ENCODE peak calls at places on chromosome 22, in seven cellular contexts. Z is ovary, B is suprapubic skin, Q is neuronal stem cell, R is heart left ventricle, V is tibial artery, L is aorta. U is an unnamed sample. For H3K4me1 and H3K9me3, the result is how much of the 10 kb centered on the place peaks cover.

GRCh38 chr22:45511847-45512261 is 9.2 kb downstream of the FBLN1 start:
- DNase-seq in V (peak), R (peak), B (no peak), Z (peak), Q (no peak), L (peak), U (peak)

GRCh38 chr22:18055619-18056160 is 22.1 kb upstream of the PEX26 start:
- DNase-seq in R (no peak), V (no peak), Z (no peak), Q (no peak), B (no peak), L (no peak), U (no peak)

GRCh38 chr22:22772396-22772795 is 115.2 kb upstream of the IGLL5 start:
- DNase-seq in V (peak), R (no peak), Z (no peak), L (no peak), B (no peak), Q (no peak), U (no peak)

GRCh38 chr22:39474351-39474991 is 17.7 kb downstream of the MGAT3 start:
- DNase-seq in B (no peak), Q (no peak), Z (no peak), V (no peak), L (no peak), R (no peak), U (no peak)

GRCh38 chr22:29224121-29224858 is 18.6 kb downstream of the EMID1 start:
- DNase-seq in V (no peak), B (no peak), Q (no peak), R (no peak), L (no peak), Z (no peak), U (peak)

GRCh38 chr22:29641052-29641780 is 37.8 kb downstream of the NF2 start:
- DNase-seq in B (no peak), R (no peak), Z (no peak), V (no peak), Q (no peak), L (no peak), U (no peak)

GRCh38 chr22:46286941-46287872 is 9.5 kb upstream of the GTSE1 start:
- DNase-seq in L (peak), V (peak), Z (no peak), Q (no peak), R (no peak), B (no peak), U (peak)

GRCh38 chr22:17939011-17939410 is 85.3 kb downstream of the MICAL3 start:
- DNase-seq in R (no peak), V (no peak), L (no peak), Q (no peak), B (peak), Z (no peak), U (no peak)

GRCh38 chr22:38258895-38259294 is 13.9 kb downstream of the TMEM184B start:
- DNase-seq in R (peak), Z (peak), V (peak), Q (no peak), L (peak), B (no peak), U (peak)

GRCh38 chr22:45917700-45918454 is 59.1 kb downstream of the WNT7B start:
- DNase-seq in B (no peak), Z (no peak), Q (no peak), R (no peak), V (no peak), L (no peak), U (no peak)

GRCh38 chr22:22816171-22816514 is 71.5 kb upstream of the IGLL5 start:
- DNase-seq in Q (no peak), B (no peak), V (no peak), L (no peak), Z (no peak), R (no peak), U (no peak)

GRCh38 chr22:37742374-37743092 is 45.7 kb downstream of the TRIOBP start:
- DNase-seq in Q (no peak), R (no peak), B (no peak), L (no peak), Z (peak), V (no peak), U (peak)

GRCh38 chr22:24144471-24145115 is 36.7 kb upstream of the SUSD2 start:
- DNase-seq in Q (no peak), L (no peak), V (no peak), Z (no peak), B (no peak), R (no peak), U (peak)

GRCh38 chr22:31148516-31148915 is 8.2 kb upstream of the PLA2G3 start:
- DNase-seq in L (peak), Q (no peak), Z (no peak), B (no peak), R (peak), V (peak), U (peak)

GRCh38 chr22:49263101-49263500 is 564.6 kb downstream of the BRD1 start:
- DNase-seq in Z (no peak), V (peak), Q (no peak), B (peak), L (peak), R (no peak), U (no peak)

GRCh38 chr22:39818050-39818449 is 75.5 kb downstream of the ENTHD1 start:
- DNase-seq in B (no peak), L (no peak), R (no peak), Z (no peak), Q (no peak), V (no peak), U (no peak)

GRCh38 chr22:27311666-27312566 is 489.6 kb downstream of the MN1 start:
- DNase-seq in R (no peak), Q (no peak), B (no peak), L (no peak), V (no peak), Z (no peak), U (no peak)

GRCh38 chr22:41425704-41426365 is 20.8 kb downstream of the TOB2 start:
- DNase-seq in Z (no peak), R (no peak), L (no peak), V (no peak), B (no peak), Q (no peak), U (no peak)

GRCh38 chr22:30871391-30872281 is 96.9 kb downstream of the MORC2 start:
- DNase-seq in V (peak), B (peak), R (peak), Q (no peak), L (peak), Z (no peak), U (peak)

GRCh38 chr22:49575703-49576081 is 252.0 kb downstream of the BRD1 start:
- DNase-seq in Q (no peak), R (no peak), B (no peak), V (peak), Z (no peak), L (no peak), U (peak)

GRCh38 chr22:49964493-49965290 is 4.1 kb downstream of the PIM3 start:
- DNase-seq in B (peak), Q (no peak), R (peak), V (peak), Z (peak), L (peak), U (peak)

GRCh38 chr22:18000441-18001039 is 23.8 kb downstream of the MICAL3 start:
- DNase-seq in B (no peak), Z (peak), L (peak), Q (peak), R (peak), V (peak), U (peak)

GRCh38 chr22:32623943-32624342 is 149.3 kb downstream of the FBXO7 start:
- DNase-seq in L (peak), Z (peak), Q (no peak), B (peak), R (no peak), V (peak), U (peak)

GRCh38 chr22:49934144-49934890 is 15.9 kb downstream of the CRELD2 start:
- DNase-seq in R (peak), V (no peak), Z (peak), B (no peak), L (no peak), Q (no peak), U (peak)

GRCh38 chr22:37971475-37972434 is 12.6 kb downstream of the SOX10 start:
- DNase-seq in V (no peak), L (no peak), Z (no peak), B (no peak), Q (no peak), R (no peak), U (peak)

GRCh38 chr22:18024276-18024939 is at the start of gene MICAL3:
- DNase-seq in L (peak), V (peak), R (peak), Q (peak), B (no peak), Z (peak), U (peak)

GRCh38 chr22:41327124-41327523 is 25.8 kb downstream of the ZC3H7B start:
- DNase-seq in V (no peak), R (no peak), B (no peak), L (no peak), Z (no peak), Q (no peak), U (peak)

GRCh38 chr22:24937114-24937513 is 9.4 kb downstream of the LHFPL7 start:
- DNase-seq in R (no peak), Q (no peak), V (no peak), B (no peak), L (no peak), Z (no peak), U (no peak)

GRCh38 chr22:37187891-37188761 is at the start of gene C1QTNF6:
- DNase-seq in Z (peak), R (peak), L (peak), V (peak), Q (peak), B (no peak), U (peak)

GRCh38 chr22:22375586-22376351 is 131.2 kb downstream of the VPREB1 start:
- DNase-seq in L (no peak), V (no peak), R (no peak), Z (no peak), Q (no peak), B (no peak), U (no peak)

GRCh38 chr22:16563555-16564520 is 28.8 kb downstream of the CCT8L2 start:
- DNase-seq in L (peak), R (no peak), Z (no peak), V (no peak), B (no peak), Q (no peak), U (no peak)

GRCh38 chr22:45112136-45112879 is 51.4 kb upstream of the NUP50 start:
- DNase-seq in L (no peak), B (no peak), Z (no peak), R (no peak), V (no peak), Q (no peak), U (no peak)

GRCh38 chr22:42919199-42919598 is 62.1 kb upstream of the ARFGAP3 start:
- DNase-seq in R (no peak), B (no peak), L (peak), Z (no peak), V (no peak), Q (no peak), U (no peak)

GRCh38 chr22:42347281-42347824 is 76.9 kb upstream of the TCF20 start:
- DNase-seq in Q (no peak), L (no peak), B (no peak), Z (no peak), V (no peak), R (no peak), U (no peak)

GRCh38 chr22:46471901-46472721 is 65.3 kb downstream of the CELSR1 start:
- DNase-seq in Q (no peak), R (no peak), Z (no peak), V (no peak), B (no peak), L (peak), U (no peak)

DNA sequence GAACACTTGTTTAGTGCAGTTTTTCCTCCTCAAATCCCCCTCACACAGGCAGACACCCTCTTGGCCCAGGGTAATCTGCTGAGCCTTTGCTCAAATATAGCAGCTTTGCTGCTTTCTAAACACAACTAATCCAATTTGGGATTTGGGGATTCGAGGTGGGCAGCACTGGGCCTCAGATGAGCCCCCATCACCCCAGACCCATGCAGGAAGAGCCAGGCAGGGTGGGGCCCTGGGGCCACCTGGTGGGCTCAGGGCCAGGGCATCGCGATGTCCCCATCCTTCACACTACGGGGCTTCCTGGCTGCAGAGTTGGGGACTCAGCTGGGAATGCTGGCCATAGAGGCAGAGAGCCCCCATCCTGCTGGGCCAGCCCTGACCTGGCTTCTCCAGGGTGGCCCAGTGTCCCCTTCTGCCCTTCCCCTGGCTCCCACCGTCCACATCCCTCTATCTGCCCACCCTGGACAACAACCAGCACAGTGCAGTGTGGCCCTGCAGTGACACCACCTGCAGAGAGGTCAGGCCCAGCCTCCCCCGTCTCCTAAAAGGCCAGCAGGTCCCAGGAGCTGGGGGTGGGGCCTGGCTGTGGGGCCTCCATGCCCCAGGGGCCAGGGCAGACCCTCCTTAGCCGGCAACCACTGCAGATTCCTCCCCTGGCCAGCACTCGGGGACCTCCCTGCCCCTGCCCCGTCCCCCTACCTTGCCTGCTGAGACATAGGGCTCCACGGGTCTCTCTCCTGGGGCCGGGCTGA is 56.6 kb upstream of the CCDC188 start:
- DNase-seq in V (no peak), R (no peak), B (no peak), Z (no peak), Q (no peak), L (no peak), U (no peak)
- H3K4me1 ChIP-seq in V (under half), R (half or more), B (half or more), Z (under half), Q (half or more), L (under half), U (under half)

DNA sequence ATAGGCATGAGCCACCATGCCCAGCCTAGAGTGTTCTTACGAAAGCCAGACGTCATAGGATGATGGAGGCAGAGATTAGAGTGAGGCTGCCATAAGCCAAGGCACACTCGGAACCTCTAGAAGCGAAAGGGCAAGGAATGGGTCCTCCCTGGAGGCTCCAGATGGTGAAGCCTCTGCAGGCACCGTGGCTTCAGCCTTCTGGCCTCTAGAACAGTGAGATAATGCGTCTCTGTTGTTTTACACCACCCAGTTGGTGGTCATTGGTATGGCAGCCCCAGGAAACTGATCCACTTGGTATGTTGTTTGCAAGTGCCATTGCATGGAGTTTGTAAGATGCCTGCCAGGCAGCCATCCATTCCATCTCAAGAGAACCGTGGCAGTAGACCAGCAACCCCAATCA is 791.0 kb downstream of the TBC1D22A start:
- DNase-seq in Q (no peak), R (no peak), Z (no peak), B (no peak), L (peak), V (no peak), U (no peak)
- H3K9me3 ChIP-seq in Q (under half), R (under half), Z (under half), B (under half), L (under half), V (under half), U (under half)

GRCh38 chr22:35344956-35345690 is 35.8 kb upstream of the HMOX1 start:
- DNase-seq in L (no peak), R (peak), Q (no peak), V (no peak), B (no peak), Z (no peak), U (no peak)
- H3K4me1 ChIP-seq in L (under half), R (under half), Q (under half), V (under half), B (under half), Z (under half), U (under half)

DNA sequence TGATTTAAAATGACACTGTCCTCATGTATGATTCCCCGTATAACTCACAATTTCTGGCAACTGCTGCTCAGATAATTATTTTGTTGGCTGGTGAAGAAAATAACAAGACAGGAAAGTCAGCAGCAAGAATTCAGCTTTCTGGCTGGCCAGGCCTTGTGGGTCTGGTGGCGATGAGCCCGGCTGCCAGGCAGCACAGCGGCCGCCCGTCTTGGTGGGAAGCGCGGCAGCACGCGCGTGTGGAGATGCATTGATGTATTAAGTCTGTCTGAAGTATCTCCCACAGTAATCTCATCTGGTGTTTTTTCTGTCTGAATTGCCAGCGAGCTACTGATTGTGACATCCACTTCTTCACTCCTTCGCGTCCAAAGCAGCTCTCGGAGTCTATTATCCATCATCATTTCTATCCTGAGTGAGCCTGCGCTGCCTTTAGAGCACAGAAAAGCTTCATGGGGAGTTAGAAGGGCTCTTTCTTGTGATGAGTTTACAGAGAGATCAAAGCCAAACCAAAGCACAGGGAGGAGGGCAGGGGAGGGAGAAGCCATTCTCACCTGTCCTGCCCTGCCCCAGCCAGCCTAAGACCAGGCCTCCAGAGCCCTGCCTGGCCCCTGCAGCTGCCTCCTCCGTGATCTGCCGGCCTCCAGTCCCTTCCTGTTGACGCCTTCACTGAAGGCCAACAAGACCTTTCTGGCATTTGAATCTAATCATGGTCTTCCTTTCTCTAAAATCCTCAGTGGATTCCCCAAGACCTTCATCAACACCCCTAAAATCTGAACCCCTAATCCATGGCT is 1418.9 kb downstream of the TBC1D22A start:
- DNase-seq in B (no peak), Q (no peak), L (peak), Z (no peak), V (no peak), R (no peak), U (no peak)
- H3K9me3 ChIP-seq in B (under half), Q (under half), L (under half), Z (under half), V (under half), R (under half), U (under half)

DNA sequence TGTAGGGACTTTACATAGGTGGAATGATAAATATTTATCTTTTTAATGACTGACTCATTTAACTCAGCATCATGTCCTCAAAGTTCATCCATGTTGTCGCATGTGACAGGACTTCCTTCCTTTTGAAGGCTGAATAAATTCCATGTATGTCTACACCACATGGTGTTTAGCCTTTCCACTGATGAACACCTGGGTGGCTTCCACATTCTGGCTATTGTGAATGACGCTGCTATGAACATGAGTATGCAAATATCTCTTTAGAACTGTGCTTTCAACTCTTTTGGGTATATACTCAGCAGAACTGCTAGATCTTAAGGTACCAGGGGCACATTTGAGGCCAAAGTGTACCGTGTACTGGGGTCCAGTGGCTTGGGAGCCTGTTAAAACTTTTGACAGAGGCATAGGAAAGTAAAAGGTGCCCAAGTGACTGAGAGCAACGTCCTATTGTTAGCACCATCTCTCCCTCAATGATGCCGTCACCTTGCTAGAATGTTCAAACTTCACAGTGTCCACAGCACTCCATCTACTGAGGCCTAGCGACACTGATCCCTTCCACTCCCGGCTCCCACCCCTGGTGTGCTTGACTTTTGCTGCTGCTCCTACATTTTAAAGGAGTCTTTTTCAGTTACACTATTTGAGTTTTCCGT is 24.0 kb downstream of the LARGE1 start:
- DNase-seq in R (no peak), V (no peak), L (no peak), Z (no peak), Q (no peak), B (no peak), U (no peak)
- H3K4me1 ChIP-seq in R (half or more), V (under half), L (under half), Z (under half), Q (under half), B (under half), U (under half)

U was measured in right cardiac atrium.